ENCODE peak calls at places on chromosome 13, in seven cellular contexts. V is neural crest cell; J is T-cell; K is NCI-H1417; Y is tibial nerve; D is transverse colon; S is CD4-positive, alpha-beta T cell. G is an unnamed sample.

GRCh38 chr13:66714795-66715194 is 515.3 kb downstream of the PCDH9 start:
- DNase-seq in V (no peak), J (no peak), K (no peak), Y (no peak), D (no peak), S (no peak), G (no peak)

GRCh38 chr13:30884543-30884942 is 21.5 kb upstream of the MEDAG start:
- DNase-seq in V (no peak), J (no peak), K (no peak), Y (no peak), D (no peak), S (no peak), G (no peak)

GRCh38 chr13:105240356-105240755 is 1295.1 kb downstream of the EFNB2 start:
- DNase-seq in V (no peak), J (no peak), K (no peak), Y (no peak), D (no peak), S (no peak), G (no peak)

GRCh38 chr13:51697181-51697580 is 106.8 kb downstream of the DHRS12 start:
- DNase-seq in V (no peak), J (no peak), K (no peak), Y (no peak), D (no peak), S (no peak), G (no peak)

GRCh38 chr13:74895042-74895811 is 586.7 kb downstream of the TBC1D4 start:
- DNase-seq in V (no peak), J (no peak), K (no peak), Y (no peak), D (no peak), S (no peak), G (no peak)

GRCh38 chr13:25652764-25653163 is 281.0 kb downstream of the ATP8A2 start:
- DNase-seq in V (no peak), J (no peak), K (no peak), Y (no peak), D (no peak), S (no peak), G (no peak)

GRCh38 chr13:112431734-112432133 is 55.6 kb downstream of the SPACA7 start:
- DNase-seq in V (no peak), J (no peak), K (no peak), Y (no peak), D (no peak), S (no peak), G (no peak)

GRCh38 chr13:113245858-113246791 is 36.7 kb downstream of the CUL4A start:
- DNase-seq in V (no peak), J (no peak), K (no peak), Y (no peak), D (no peak), S (no peak), G (no peak)

GRCh38 chr13:109545964-109546363 is 240.4 kb downstream of the IRS2 start:
- DNase-seq in V (peak), J (no peak), K (no peak), Y (no peak), D (no peak), S (no peak), G (no peak)

GRCh38 chr13:29538625-29538976 is 56.9 kb downstream of the SLC7A1 start:
- DNase-seq in V (no peak), J (no peak), K (no peak), Y (no peak), D (no peak), S (no peak), G (no peak)